ENCODE peak calls at places on chromosomes 11 and 22, in ten cellular contexts. One of them, this sample, is unnamed.
A peak's percentile ranks its signal among the peaks of the same experiment; 100 is the strongest.

GRCh38 chr11:70104961-70105360 is 26.8 kb downstream of the ANO1 start:
- DNase-seq in epithelial cell of esophagus: no peak
- DNase-seq in activated CD8-positive, alpha-beta memory T cell treated with anti-CD3 and anti-CD28 coated beads, Interleukin-2, amount 50 U/mL, for 4 hours: no peak
- DNase-seq in DMS153: no peak
- DNase-seq in renal cortical epithelial cell: no peak
- DNase-seq in neural progenitor cell: no peak
- DNase-seq in AG09319: no peak
- DNase-seq in lower leg skin: no peak
- DNase-seq in H7: no peak
- DNase-seq in activated naive CD8-positive, alpha-beta T cell treated with anti-CD3 and anti-CD28 coated beads, Interleukin-2, amount 50 U/mL, for 16 hours: no peak
- DNase-seq in this sample: no peak

GRCh38 chr22:44193537-44193896 is 12.8 kb downstream of the PARVG start:
- DNase-seq in epithelial cell of esophagus: peak; percentile 22
- DNase-seq in activated CD8-positive, alpha-beta memory T cell treated with anti-CD3 and anti-CD28 coated beads, Interleukin-2, amount 50 U/mL, for 4 hours: no peak
- DNase-seq in DMS153: no peak
- DNase-seq in renal cortical epithelial cell: peak; percentile 28
- DNase-seq in neural progenitor cell: no peak
- DNase-seq in AG09319: no peak
- DNase-seq in lower leg skin: no peak
- DNase-seq in H7: no peak
- DNase-seq in activated naive CD8-positive, alpha-beta T cell treated with anti-CD3 and anti-CD28 coated beads, Interleukin-2, amount 50 U/mL, for 16 hours: no peak
- DNase-seq in this sample: no peak

GRCh38 chr11:134764367-134764766 is 352.3 kb upstream of the B3GAT1 start:
- DNase-seq in epithelial cell of esophagus: no peak
- DNase-seq in activated CD8-positive, alpha-beta memory T cell treated with anti-CD3 and anti-CD28 coated beads, Interleukin-2, amount 50 U/mL, for 4 hours: no peak
- DNase-seq in DMS153: no peak
- DNase-seq in renal cortical epithelial cell: no peak
- DNase-seq in neural progenitor cell: no peak
- DNase-seq in AG09319: no peak
- DNase-seq in lower leg skin: no peak
- DNase-seq in H7: no peak
- DNase-seq in activated naive CD8-positive, alpha-beta T cell treated with anti-CD3 and anti-CD28 coated beads, Interleukin-2, amount 50 U/mL, for 16 hours: no peak
- DNase-seq in this sample: no peak

GRCh38 chr22:22380098-22381030 is 128.2 kb downstream of the ZNF280B start:
- DNase-seq in epithelial cell of esophagus: no peak
- DNase-seq in activated CD8-positive, alpha-beta memory T cell treated with anti-CD3 and anti-CD28 coated beads, Interleukin-2, amount 50 U/mL, for 4 hours: no peak
- DNase-seq in DMS153: peak; percentile 26
- DNase-seq in renal cortical epithelial cell: no peak
- DNase-seq in neural progenitor cell: peak; percentile 53
- DNase-seq in AG09319: no peak
- DNase-seq in lower leg skin: no peak
- DNase-seq in H7: peak; percentile 81
- DNase-seq in activated naive CD8-positive, alpha-beta T cell treated with anti-CD3 and anti-CD28 coated beads, Interleukin-2, amount 50 U/mL, for 16 hours: no peak
- DNase-seq in this sample: no peak

GRCh38 chr22:35437038-35437437 is 37.1 kb downstream of the MCM5 start:
- DNase-seq in epithelial cell of esophagus: no peak
- DNase-seq in activated CD8-positive, alpha-beta memory T cell treated with anti-CD3 and anti-CD28 coated beads, Interleukin-2, amount 50 U/mL, for 4 hours: no peak
- DNase-seq in DMS153: no peak
- DNase-seq in renal cortical epithelial cell: no peak
- DNase-seq in neural progenitor cell: no peak
- DNase-seq in AG09319: no peak
- DNase-seq in lower leg skin: no peak
- DNase-seq in H7: peak; percentile 86
- DNase-seq in activated naive CD8-positive, alpha-beta T cell treated with anti-CD3 and anti-CD28 coated beads, Interleukin-2, amount 50 U/mL, for 16 hours: no peak
- DNase-seq in this sample: no peak

GRCh38 chr11:120632579-120632978 is 121.0 kb downstream of the GRIK4 start:
- DNase-seq in epithelial cell of esophagus: no peak
- DNase-seq in activated CD8-positive, alpha-beta memory T cell treated with anti-CD3 and anti-CD28 coated beads, Interleukin-2, amount 50 U/mL, for 4 hours: no peak
- DNase-seq in DMS153: no peak
- DNase-seq in renal cortical epithelial cell: no peak
- DNase-seq in neural progenitor cell: no peak
- DNase-seq in AG09319: no peak
- DNase-seq in lower leg skin: no peak
- DNase-seq in H7: peak; percentile 65
- DNase-seq in activated naive CD8-positive, alpha-beta T cell treated with anti-CD3 and anti-CD28 coated beads, Interleukin-2, amount 50 U/mL, for 16 hours: no peak
- DNase-seq in this sample: no peak

GRCh38 chr11:125327494-125328130 is 163.1 kb downstream of the PKNOX2 start:
- DNase-seq in epithelial cell of esophagus: no peak
- DNase-seq in activated CD8-positive, alpha-beta memory T cell treated with anti-CD3 and anti-CD28 coated beads, Interleukin-2, amount 50 U/mL, for 4 hours: no peak
- DNase-seq in DMS153: no peak
- DNase-seq in renal cortical epithelial cell: no peak
- DNase-seq in neural progenitor cell: no peak
- DNase-seq in AG09319: no peak
- DNase-seq in lower leg skin: no peak
- DNase-seq in H7: no peak
- DNase-seq in activated naive CD8-positive, alpha-beta T cell treated with anti-CD3 and anti-CD28 coated beads, Interleukin-2, amount 50 U/mL, for 16 hours: no peak
- DNase-seq in this sample: no peak

GRCh38 chr22:26502688-26503561 is 9.3 kb downstream of the TFIP11 start:
- DNase-seq in epithelial cell of esophagus: peak; percentile 53
- DNase-seq in activated CD8-positive, alpha-beta memory T cell treated with anti-CD3 and anti-CD28 coated beads, Interleukin-2, amount 50 U/mL, for 4 hours: peak; percentile 53
- DNase-seq in DMS153: peak; percentile 11
- DNase-seq in renal cortical epithelial cell: no peak
- DNase-seq in neural progenitor cell: peak; percentile 80
- DNase-seq in AG09319: no peak
- DNase-seq in lower leg skin: no peak
- DNase-seq in H7: peak; percentile 85
- DNase-seq in activated naive CD8-positive, alpha-beta T cell treated with anti-CD3 and anti-CD28 coated beads, Interleukin-2, amount 50 U/mL, for 16 hours: peak; percentile 9
- DNase-seq in this sample: peak; percentile 25

GRCh38 chr22:40898850-40899357 is 37.0 kb upstream of the DNAJB7 start:
- DNase-seq in epithelial cell of esophagus: peak; percentile 65
- DNase-seq in activated CD8-positive, alpha-beta memory T cell treated with anti-CD3 and anti-CD28 coated beads, Interleukin-2, amount 50 U/mL, for 4 hours: no peak
- DNase-seq in DMS153: peak; percentile 31
- DNase-seq in renal cortical epithelial cell: peak; percentile 74
- DNase-seq in neural progenitor cell: peak; percentile 36
- DNase-seq in AG09319: peak; percentile 15
- DNase-seq in lower leg skin: no peak
- DNase-seq in H7: peak; percentile 63
- DNase-seq in activated naive CD8-positive, alpha-beta T cell treated with anti-CD3 and anti-CD28 coated beads, Interleukin-2, amount 50 U/mL, for 16 hours: no peak
- DNase-seq in this sample: no peak

GRCh38 chr11:20025331-20025840 is 134.9 kb downstream of the DBX1 start:
- DNase-seq in epithelial cell of esophagus: no peak
- DNase-seq in activated CD8-positive, alpha-beta memory T cell treated with anti-CD3 and anti-CD28 coated beads, Interleukin-2, amount 50 U/mL, for 4 hours: no peak
- DNase-seq in DMS153: no peak
- DNase-seq in renal cortical epithelial cell: no peak
- DNase-seq in neural progenitor cell: peak; percentile 56
- DNase-seq in AG09319: no peak
- DNase-seq in lower leg skin: no peak
- DNase-seq in H7: no peak
- DNase-seq in activated naive CD8-positive, alpha-beta T cell treated with anti-CD3 and anti-CD28 coated beads, Interleukin-2, amount 50 U/mL, for 16 hours: no peak
- DNase-seq in this sample: no peak

GRCh38 chr11:14373941-14374646 is 15.1 kb upstream of the RRAS2 start:
- DNase-seq in epithelial cell of esophagus: peak; percentile 59
- DNase-seq in activated CD8-positive, alpha-beta memory T cell treated with anti-CD3 and anti-CD28 coated beads, Interleukin-2, amount 50 U/mL, for 4 hours: no peak
- DNase-seq in DMS153: no peak
- DNase-seq in renal cortical epithelial cell: peak; percentile 77
- DNase-seq in neural progenitor cell: no peak
- DNase-seq in AG09319: peak; percentile 35
- DNase-seq in lower leg skin: no peak
- DNase-seq in H7: no peak
- DNase-seq in activated naive CD8-positive, alpha-beta T cell treated with anti-CD3 and anti-CD28 coated beads, Interleukin-2, amount 50 U/mL, for 16 hours: no peak
- DNase-seq in this sample: peak; percentile 48

GRCh38 chr11:5367461-5368074 is 16.0 kb upstream of the OR51M1 start:
- DNase-seq in epithelial cell of esophagus: no peak
- DNase-seq in activated CD8-positive, alpha-beta memory T cell treated with anti-CD3 and anti-CD28 coated beads, Interleukin-2, amount 50 U/mL, for 4 hours: no peak
- DNase-seq in DMS153: no peak
- DNase-seq in renal cortical epithelial cell: peak; percentile 43
- DNase-seq in neural progenitor cell: no peak
- DNase-seq in AG09319: no peak
- DNase-seq in lower leg skin: no peak
- DNase-seq in H7: no peak
- DNase-seq in activated naive CD8-positive, alpha-beta T cell treated with anti-CD3 and anti-CD28 coated beads, Interleukin-2, amount 50 U/mL, for 16 hours: no peak
- DNase-seq in this sample: peak; percentile 12

GRCh38 chr11:586376-587316 is 10.4 kb downstream of the PHRF1 start:
- DNase-seq in epithelial cell of esophagus: no peak
- DNase-seq in activated CD8-positive, alpha-beta memory T cell treated with anti-CD3 and anti-CD28 coated beads, Interleukin-2, amount 50 U/mL, for 4 hours: no peak
- DNase-seq in DMS153: no peak
- DNase-seq in renal cortical epithelial cell: no peak
- DNase-seq in neural progenitor cell: no peak
- DNase-seq in AG09319: no peak
- DNase-seq in lower leg skin: no peak
- DNase-seq in H7: no peak
- DNase-seq in activated naive CD8-positive, alpha-beta T cell treated with anti-CD3 and anti-CD28 coated beads, Interleukin-2, amount 50 U/mL, for 16 hours: no peak
- DNase-seq in this sample: no peak

GRCh38 chr22:46609175-46609690 is 11.0 kb upstream of the GRAMD4 start:
- DNase-seq in epithelial cell of esophagus: no peak
- DNase-seq in activated CD8-positive, alpha-beta memory T cell treated with anti-CD3 and anti-CD28 coated beads, Interleukin-2, amount 50 U/mL, for 4 hours: no peak
- DNase-seq in DMS153: no peak
- DNase-seq in renal cortical epithelial cell: no peak
- DNase-seq in neural progenitor cell: peak; percentile 44
- DNase-seq in AG09319: no peak
- DNase-seq in lower leg skin: no peak
- DNase-seq in H7: no peak
- DNase-seq in activated naive CD8-positive, alpha-beta T cell treated with anti-CD3 and anti-CD28 coated beads, Interleukin-2, amount 50 U/mL, for 16 hours: no peak
- DNase-seq in this sample: no peak

GRCh38 chr11:121534131-121535093 is 81.6 kb upstream of the SORL1-AS1 start:
- DNase-seq in epithelial cell of esophagus: peak; percentile 60
- DNase-seq in activated CD8-positive, alpha-beta memory T cell treated with anti-CD3 and anti-CD28 coated beads, Interleukin-2, amount 50 U/mL, for 4 hours: no peak
- DNase-seq in DMS153: peak; percentile 43
- DNase-seq in renal cortical epithelial cell: peak; percentile 6
- DNase-seq in neural progenitor cell: no peak
- DNase-seq in AG09319: peak; percentile 10
- DNase-seq in lower leg skin: peak; percentile 16
- DNase-seq in H7: no peak
- DNase-seq in activated naive CD8-positive, alpha-beta T cell treated with anti-CD3 and anti-CD28 coated beads, Interleukin-2, amount 50 U/mL, for 16 hours: no peak
- DNase-seq in this sample: no peak

GRCh38 chr11:125404136-125404810 is 91.8 kb downstream of the FEZ1 start:
- DNase-seq in epithelial cell of esophagus: no peak
- DNase-seq in activated CD8-positive, alpha-beta memory T cell treated with anti-CD3 and anti-CD28 coated beads, Interleukin-2, amount 50 U/mL, for 4 hours: no peak
- DNase-seq in DMS153: no peak
- DNase-seq in renal cortical epithelial cell: no peak
- DNase-seq in neural progenitor cell: peak; percentile 92
- DNase-seq in AG09319: no peak
- DNase-seq in lower leg skin: no peak
- DNase-seq in H7: no peak
- DNase-seq in activated naive CD8-positive, alpha-beta T cell treated with anti-CD3 and anti-CD28 coated beads, Interleukin-2, amount 50 U/mL, for 16 hours: no peak
- DNase-seq in this sample: no peak

GRCh38 chr11:108853864-108854263 is 189.0 kb downstream of the DDX10 start:
- DNase-seq in epithelial cell of esophagus: peak; percentile 53
- DNase-seq in activated CD8-positive, alpha-beta memory T cell treated with anti-CD3 and anti-CD28 coated beads, Interleukin-2, amount 50 U/mL, for 4 hours: no peak
- DNase-seq in DMS153: no peak
- DNase-seq in renal cortical epithelial cell: peak; percentile 34
- DNase-seq in neural progenitor cell: peak; percentile 69
- DNase-seq in AG09319: no peak
- DNase-seq in lower leg skin: no peak
- DNase-seq in H7: no peak
- DNase-seq in activated naive CD8-positive, alpha-beta T cell treated with anti-CD3 and anti-CD28 coated beads, Interleukin-2, amount 50 U/mL, for 16 hours: no peak
- DNase-seq in this sample: peak; percentile 11

GRCh38 chr22:18954333-18954732 is 18.2 kb upstream of the PRODH start:
- DNase-seq in epithelial cell of esophagus: peak; percentile 49
- DNase-seq in activated CD8-positive, alpha-beta memory T cell treated with anti-CD3 and anti-CD28 coated beads, Interleukin-2, amount 50 U/mL, for 4 hours: peak; percentile 61
- DNase-seq in DMS153: peak; percentile 8
- DNase-seq in renal cortical epithelial cell: peak; percentile 2
- DNase-seq in neural progenitor cell: peak; percentile 81
- DNase-seq in AG09319: no peak
- DNase-seq in lower leg skin: peak; percentile 45
- DNase-seq in H7: peak; percentile 97
- DNase-seq in activated naive CD8-positive, alpha-beta T cell treated with anti-CD3 and anti-CD28 coated beads, Interleukin-2, amount 50 U/mL, for 16 hours: peak; percentile 32
- DNase-seq in this sample: peak; percentile 43

GRCh38 chr11:114075891-114076441 is 16.5 kb downstream of the ZBTB16 start:
- DNase-seq in epithelial cell of esophagus: peak; percentile 41
- DNase-seq in activated CD8-positive, alpha-beta memory T cell treated with anti-CD3 and anti-CD28 coated beads, Interleukin-2, amount 50 U/mL, for 4 hours: peak; percentile 41
- DNase-seq in DMS153: no peak
- DNase-seq in renal cortical epithelial cell: peak; percentile 33
- DNase-seq in neural progenitor cell: peak; percentile 71
- DNase-seq in AG09319: no peak
- DNase-seq in lower leg skin: no peak
- DNase-seq in H7: peak; percentile 83
- DNase-seq in activated naive CD8-positive, alpha-beta T cell treated with anti-CD3 and anti-CD28 coated beads, Interleukin-2, amount 50 U/mL, for 16 hours: no peak
- DNase-seq in this sample: no peak

GRCh38 chr11:77287136-77287535 is 14.3 kb downstream of the GDPD4 start:
- DNase-seq in epithelial cell of esophagus: no peak
- DNase-seq in activated CD8-positive, alpha-beta memory T cell treated with anti-CD3 and anti-CD28 coated beads, Interleukin-2, amount 50 U/mL, for 4 hours: no peak
- DNase-seq in DMS153: no peak
- DNase-seq in renal cortical epithelial cell: no peak
- DNase-seq in neural progenitor cell: no peak
- DNase-seq in AG09319: no peak
- DNase-seq in lower leg skin: no peak
- DNase-seq in H7: no peak
- DNase-seq in activated naive CD8-positive, alpha-beta T cell treated with anti-CD3 and anti-CD28 coated beads, Interleukin-2, amount 50 U/mL, for 16 hours: no peak
- DNase-seq in this sample: no peak

GRCh38 chr22:49892226-49892899 is 25.9 kb downstream of the ALG12 start:
- DNase-seq in epithelial cell of esophagus: no peak
- DNase-seq in activated CD8-positive, alpha-beta memory T cell treated with anti-CD3 and anti-CD28 coated beads, Interleukin-2, amount 50 U/mL, for 4 hours: no peak
- DNase-seq in DMS153: no peak
- DNase-seq in renal cortical epithelial cell: no peak
- DNase-seq in neural progenitor cell: no peak
- DNase-seq in AG09319: no peak
- DNase-seq in lower leg skin: no peak
- DNase-seq in H7: no peak
- DNase-seq in activated naive CD8-positive, alpha-beta T cell treated with anti-CD3 and anti-CD28 coated beads, Interleukin-2, amount 50 U/mL, for 16 hours: no peak
- DNase-seq in this sample: peak; percentile 61

This sample was measured in heart right ventricle.